ENCODE peak calls at places on chromosomes 5 and 9, in nine cellular contexts. B is A673; F is kidney; R is heart right ventricle; M is psoas muscle; N is adrenal gland; I is astrocyte; S is thoracic aorta; U is CD4-positive, alpha-beta memory T cell. A is an unnamed sample. For H3K4me1, the result is how much of the 10 kb centered on the place peaks cover.

GRCh38 chr5:179115307-179115706 is 55.1 kb downstream of the ZNF354C start:
- DNase-seq in B (no peak), F (peak), R (no peak), M (no peak), N (no peak), I (no peak), S (no peak), U (no peak), A (no peak)

GRCh38 chr5:10467281-10468198 is 25.9 kb downstream of the ROPN1L start:
- DNase-seq in B (no peak), F (no peak), R (no peak), M (no peak), N (no peak), I (peak), S (no peak), U (no peak), A (no peak)

GRCh38 chr9:137057545-137057944 is 3.7 kb upstream of the ENTPD2 start:
- DNase-seq in B (no peak), F (no peak), R (peak), M (no peak), N (no peak), I (no peak), S (no peak), U (no peak), A (no peak)

GRCh38 chr5:159855476-159856157 is 60.7 kb upstream of the ADRA1B start:
- DNase-seq in B (no peak), F (no peak), R (no peak), M (peak), N (no peak), I (peak), S (no peak), U (no peak), A (peak)

GRCh38 chr5:179422840-179423523 is 77.7 kb upstream of the ADAMTS2 start:
- DNase-seq in B (no peak), F (no peak), R (no peak), M (no peak), N (no peak), I (no peak), S (no peak), U (no peak), A (no peak)

GRCh38 chr5:167574381-167574780 is 717.1 kb upstream of the WWC1 start:
- DNase-seq in B (no peak), F (no peak), R (no peak), M (no peak), N (no peak), I (no peak), S (no peak), U (no peak), A (no peak)

GRCh38 chr5:100676807-100677631 is 141.8 kb downstream of the FAM174A start:
- DNase-seq in B (peak), F (no peak), R (no peak), M (no peak), N (no peak), I (peak), S (no peak), U (no peak), A (no peak)

GRCh38 chr5:58064799-58065198 is 395.1 kb downstream of the PLK2 start:
- DNase-seq in B (no peak), F (no peak), R (no peak), M (no peak), N (no peak), I (peak), S (no peak), U (no peak), A (no peak)

GRCh38 chr5:90020575-90021535 is 388.7 kb downstream of the CETN3 start:
- DNase-seq in B (peak), F (no peak), R (no peak), M (no peak), N (no peak), I (peak), S (no peak), U (no peak), A (no peak)

GRCh38 chr9:134216449-134216951 is 52.1 kb upstream of the RNU6ATAC start:
- DNase-seq in B (no peak), F (peak), R (peak), M (peak), N (no peak), I (no peak), S (no peak), U (no peak), A (peak)

GRCh38 chr9:81490605-81491331 is 198.6 kb downstream of the TLE1 start:
- DNase-seq in B (no peak), F (no peak), R (no peak), M (no peak), N (no peak), I (peak), S (no peak), U (no peak), A (no peak)

GRCh38 chr5:50595199-50595598 is 71.2 kb upstream of the PARP8 start:
- DNase-seq in B (no peak), F (no peak), R (no peak), M (no peak), N (no peak), I (peak), S (no peak), U (no peak), A (no peak)

GRCh38 chr5:151691706-151692105 is 5.0 kb upstream of the SPARC start:
- DNase-seq in B (no peak), F (no peak), R (no peak), M (no peak), N (no peak), I (no peak), S (no peak), U (no peak), A (no peak)

DNA sequence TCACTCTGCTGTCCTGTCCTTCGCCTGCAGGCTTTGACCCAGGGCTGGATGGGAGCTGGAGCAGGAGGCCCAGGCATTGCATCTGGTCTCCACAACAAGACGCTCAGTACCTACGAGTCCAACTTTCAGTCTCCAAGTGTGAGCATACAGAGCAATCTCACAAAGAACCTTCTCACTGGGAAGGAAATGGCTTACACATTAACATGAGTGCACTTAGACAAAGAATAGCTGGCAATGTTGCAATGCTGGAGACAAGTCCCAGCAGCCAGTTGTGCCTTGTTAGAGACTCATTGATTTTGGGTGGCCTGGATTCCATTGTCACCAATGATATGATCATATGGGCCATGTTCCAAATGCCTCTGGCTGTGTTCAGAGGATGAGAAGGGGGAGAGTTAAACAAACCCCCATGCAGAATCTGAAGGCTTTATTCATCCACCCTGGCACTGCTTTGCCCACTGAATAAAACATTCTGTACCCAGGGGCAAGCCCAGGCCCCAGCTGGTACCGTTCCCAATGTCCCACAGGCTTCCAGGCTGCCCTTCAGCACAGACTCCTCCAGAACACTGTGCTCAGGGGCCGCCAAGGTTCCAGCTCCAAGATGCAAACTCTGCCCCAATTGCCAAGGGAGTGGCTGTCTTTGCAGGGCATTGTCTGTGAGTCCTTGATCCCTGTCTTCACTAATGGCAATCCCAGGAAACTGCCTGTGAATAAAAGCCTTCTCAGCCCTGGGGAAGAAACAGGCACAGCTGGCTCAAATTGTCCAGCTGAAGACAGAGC is 185.5 kb downstream of the HSD17B3 start:
- DNase-seq in B (no peak), F (no peak), R (no peak), M (no peak), N (no peak), I (no peak), S (no peak), U (no peak), A (no peak)
- H3K4me3 ChIP-seq in B (no peak), F (no peak), R (no peak), M (no peak), N (no peak), I (no peak), S (no peak), U (no peak), A (no peak)

DNA sequence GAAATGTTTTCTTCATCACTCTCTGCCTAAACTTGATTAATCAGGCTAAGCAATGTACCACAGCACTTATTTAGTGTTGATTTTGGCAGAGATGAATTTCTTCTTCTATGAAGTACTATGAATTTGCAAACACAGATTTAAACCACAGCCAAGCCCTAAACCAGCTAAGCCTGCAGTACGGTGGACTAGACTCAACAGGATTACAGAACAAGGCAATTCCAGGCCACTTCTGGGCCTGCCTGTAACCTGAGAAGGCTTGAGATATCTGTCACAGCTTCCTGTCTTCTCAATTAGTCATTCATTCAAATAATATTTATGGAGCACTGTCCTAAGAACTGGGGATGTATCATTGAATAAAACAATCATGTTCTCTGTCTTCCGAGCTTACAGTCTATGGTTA is 32.4 kb upstream of the CAST start:
- DNase-seq in B (peak), F (no peak), R (no peak), M (no peak), N (no peak), I (peak), S (no peak), U (no peak), A (peak)
- H3K4me1 ChIP-seq in B (under half), F (under half), R (under half), M (under half), N (under half), I (under half), S (under half), U (under half), A (under half)

DNA sequence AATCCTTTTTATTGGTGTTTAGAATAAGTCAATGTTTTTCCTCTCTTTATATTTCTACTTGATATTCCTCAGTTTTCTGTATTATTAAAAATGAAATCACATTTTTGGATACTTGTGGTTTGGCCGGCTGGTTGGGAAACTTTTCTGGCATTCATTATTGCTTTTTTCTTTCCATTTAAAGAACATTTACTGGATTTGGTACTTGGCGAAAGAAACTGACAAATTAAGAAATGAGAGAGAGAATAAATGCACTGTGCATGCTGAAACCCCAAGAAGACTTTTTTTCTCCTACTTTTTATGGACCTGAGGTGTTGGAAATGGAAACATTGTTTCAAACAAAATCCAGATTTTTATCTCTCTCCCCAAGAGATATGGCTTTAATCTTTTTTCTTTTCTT is 128.3 kb downstream of the SNX18 start:
- DNase-seq in B (no peak), F (no peak), R (no peak), M (no peak), N (no peak), I (no peak), S (no peak), U (no peak), A (no peak)
- H3K4me3 ChIP-seq in B (no peak), F (no peak), R (peak), M (no peak), N (no peak), I (no peak), S (peak), U (no peak), A (peak)

GRCh38 chr5:93893050-93893449 is 151.7 kb upstream of the POU5F2 start:
- DNase-seq in B (no peak), F (no peak), R (no peak), M (no peak), N (no peak), I (no peak), S (no peak), U (no peak), A (no peak)
- H3K4me1 ChIP-seq in B (under half), F (under half), R (under half), M (under half), N (under half), I (under half), S (under half), U (under half), A (under half)

GRCh38 chr5:110738812-110739651 is at the start of gene SLC25A46:
- DNase-seq in B (peak), F (peak), R (peak), M (peak), N (peak), I (peak), S (peak), U (peak), A (peak)
- H3K4me3 ChIP-seq in B (peak), F (peak), R (peak), M (peak), N (peak), I (peak), S (peak), U (peak), A (peak)

GRCh38 chr9:112032733-112033132 is 136.1 kb downstream of the UGCG start:
- DNase-seq in B (peak), F (no peak), R (no peak), M (no peak), N (no peak), I (peak), S (no peak), U (no peak), A (no peak)
- H3K4me1 ChIP-seq in B (under half), F (under half), R (under half), M (under half), N (under half), I (under half), S (under half), U (half or more), A (under half)

GRCh38 chr9:124761710-124762109 is 9.4 kb downstream of the NR6A1 start:
- DNase-seq in B (no peak), F (no peak), R (no peak), M (no peak), N (no peak), I (no peak), S (no peak), U (no peak), A (no peak)
- H3K4me3 ChIP-seq in B (no peak), F (no peak), R (no peak), M (no peak), N (no peak), I (no peak), S (no peak), U (no peak), A (no peak)